ENCODE peak calls at places on chromosomes 7 and 10, in seven cellular contexts. One of them, this sample, is unnamed.

GRCh38 chr10:1050145-1050544 is 1.2 kb upstream of the IDI1 start:
- DNase-seq in fibroblast of pulmonary artery: peak
- DNase-seq in coronary artery: no peak
- DNase-seq in astrocyte: no peak
- DNase-seq in kidney epithelial cell: no peak
- DNase-seq in tibial nerve: no peak
- DNase-seq in fibroblast of lung: peak
- DNase-seq in this sample: no peak

GRCh38 chr10:102652170-102652926 is 8.1 kb downstream of the TRIM8 start:
- DNase-seq in fibroblast of pulmonary artery: no peak
- DNase-seq in coronary artery: no peak
- DNase-seq in astrocyte: no peak
- DNase-seq in kidney epithelial cell: no peak
- DNase-seq in tibial nerve: no peak
- DNase-seq in fibroblast of lung: no peak
- DNase-seq in this sample: no peak

GRCh38 chr7:151683615-151684407 is 164.1 kb upstream of the RHEB start:
- DNase-seq in fibroblast of pulmonary artery: no peak
- DNase-seq in coronary artery: no peak
- DNase-seq in astrocyte: no peak
- DNase-seq in kidney epithelial cell: no peak
- DNase-seq in tibial nerve: no peak
- DNase-seq in fibroblast of lung: no peak
- DNase-seq in this sample: no peak

GRCh38 chr7:103632972-103633371 is 187.0 kb upstream of the SLC26A5 start:
- DNase-seq in fibroblast of pulmonary artery: peak
- DNase-seq in coronary artery: no peak
- DNase-seq in astrocyte: peak
- DNase-seq in kidney epithelial cell: no peak
- DNase-seq in tibial nerve: no peak
- DNase-seq in fibroblast of lung: peak
- DNase-seq in this sample: no peak

GRCh38 chr10:59027975-59028640 is 148.3 kb upstream of the PHYHIPL start:
- DNase-seq in fibroblast of pulmonary artery: peak
- DNase-seq in coronary artery: no peak
- DNase-seq in astrocyte: peak
- DNase-seq in kidney epithelial cell: no peak
- DNase-seq in tibial nerve: no peak
- DNase-seq in fibroblast of lung: peak
- DNase-seq in this sample: no peak

GRCh38 chr7:47085491-47086275 is 496.2 kb downstream of the TNS3 start:
- DNase-seq in fibroblast of pulmonary artery: no peak
- DNase-seq in coronary artery: no peak
- DNase-seq in astrocyte: no peak
- DNase-seq in kidney epithelial cell: no peak
- DNase-seq in tibial nerve: no peak
- DNase-seq in fibroblast of lung: no peak
- DNase-seq in this sample: no peak

GRCh38 chr7:22717760-22718159 is 9.2 kb upstream of the IL6 start:
- DNase-seq in fibroblast of pulmonary artery: no peak
- DNase-seq in coronary artery: no peak
- DNase-seq in astrocyte: no peak
- DNase-seq in kidney epithelial cell: no peak
- DNase-seq in tibial nerve: no peak
- DNase-seq in fibroblast of lung: no peak
- DNase-seq in this sample: no peak

GRCh38 chr10:31757831-31758230 is 170.8 kb downstream of the ARHGAP12 start:
- DNase-seq in fibroblast of pulmonary artery: no peak
- DNase-seq in coronary artery: no peak
- DNase-seq in astrocyte: no peak
- DNase-seq in kidney epithelial cell: no peak
- DNase-seq in tibial nerve: no peak
- DNase-seq in fibroblast of lung: no peak
- DNase-seq in this sample: no peak

GRCh38 chr7:1663243-1663642 is 6.8 kb upstream of the ELFN1 start:
- DNase-seq in fibroblast of pulmonary artery: no peak
- DNase-seq in coronary artery: peak
- DNase-seq in astrocyte: no peak
- DNase-seq in kidney epithelial cell: no peak
- DNase-seq in tibial nerve: no peak
- DNase-seq in fibroblast of lung: no peak
- DNase-seq in this sample: no peak

GRCh38 chr7:111363099-111363498 is 199.2 kb downstream of the IMMP2L start:
- DNase-seq in fibroblast of pulmonary artery: peak
- DNase-seq in coronary artery: no peak
- DNase-seq in astrocyte: peak
- DNase-seq in kidney epithelial cell: no peak
- DNase-seq in tibial nerve: no peak
- DNase-seq in fibroblast of lung: peak
- DNase-seq in this sample: no peak

GRCh38 chr10:114682121-114682520 is 24.0 kb upstream of the ABLIM1 start:
- DNase-seq in fibroblast of pulmonary artery: no peak
- DNase-seq in coronary artery: no peak
- DNase-seq in astrocyte: no peak
- DNase-seq in kidney epithelial cell: no peak
- DNase-seq in tibial nerve: no peak
- DNase-seq in fibroblast of lung: no peak
- DNase-seq in this sample: no peak

GRCh38 chr10:129049501-129049900 is 417.5 kb upstream of the MGMT start:
- DNase-seq in fibroblast of pulmonary artery: no peak
- DNase-seq in coronary artery: no peak
- DNase-seq in astrocyte: no peak
- DNase-seq in kidney epithelial cell: no peak
- DNase-seq in tibial nerve: no peak
- DNase-seq in fibroblast of lung: no peak
- DNase-seq in this sample: no peak

GRCh38 chr7:25951414-25952276 is 200.4 kb upstream of the NFE2L3 start:
- DNase-seq in fibroblast of pulmonary artery: no peak
- DNase-seq in coronary artery: no peak
- DNase-seq in astrocyte: no peak
- DNase-seq in kidney epithelial cell: no peak
- DNase-seq in tibial nerve: no peak
- DNase-seq in fibroblast of lung: peak
- DNase-seq in this sample: no peak

GRCh38 chr7:73669316-73669715 is 1.7 kb downstream of the VPS37D start:
- DNase-seq in fibroblast of pulmonary artery: no peak
- DNase-seq in coronary artery: no peak
- DNase-seq in astrocyte: no peak
- DNase-seq in kidney epithelial cell: no peak
- DNase-seq in tibial nerve: no peak
- DNase-seq in fibroblast of lung: no peak
- DNase-seq in this sample: no peak

GRCh38 chr10:31808258-31809218 is 120.1 kb downstream of the ARHGAP12 start:
- DNase-seq in fibroblast of pulmonary artery: peak
- DNase-seq in coronary artery: no peak
- DNase-seq in astrocyte: peak
- DNase-seq in kidney epithelial cell: no peak
- DNase-seq in tibial nerve: no peak
- DNase-seq in fibroblast of lung: peak
- DNase-seq in this sample: peak

GRCh38 chr7:142539901-142540300 is 209.4 kb upstream of the PRSS1 start:
- DNase-seq in fibroblast of pulmonary artery: peak
- DNase-seq in coronary artery: no peak
- DNase-seq in astrocyte: peak
- DNase-seq in kidney epithelial cell: no peak
- DNase-seq in tibial nerve: no peak
- DNase-seq in fibroblast of lung: peak
- DNase-seq in this sample: no peak

GRCh38 chr7:105268511-105269392 is 120.0 kb downstream of the SRPK2 start:
- DNase-seq in fibroblast of pulmonary artery: peak
- DNase-seq in coronary artery: no peak
- DNase-seq in astrocyte: peak
- DNase-seq in kidney epithelial cell: no peak
- DNase-seq in tibial nerve: no peak
- DNase-seq in fibroblast of lung: peak
- DNase-seq in this sample: peak

GRCh38 chr7:150976529-150977381 is 1.4 kb downstream of the KCNH2 start:
- DNase-seq in fibroblast of pulmonary artery: no peak
- DNase-seq in coronary artery: no peak
- DNase-seq in astrocyte: no peak
- DNase-seq in kidney epithelial cell: no peak
- DNase-seq in tibial nerve: no peak
- DNase-seq in fibroblast of lung: no peak
- DNase-seq in this sample: no peak

GRCh38 chr7:28102778-28103177 is 77.8 kb downstream of the JAZF1 start:
- DNase-seq in fibroblast of pulmonary artery: peak
- DNase-seq in coronary artery: no peak
- DNase-seq in astrocyte: peak
- DNase-seq in kidney epithelial cell: no peak
- DNase-seq in tibial nerve: no peak
- DNase-seq in fibroblast of lung: peak
- DNase-seq in this sample: no peak

GRCh38 chr7:151429555-151430331 is 10.2 kb downstream of the CRYGN start:
- DNase-seq in fibroblast of pulmonary artery: no peak
- DNase-seq in coronary artery: no peak
- DNase-seq in astrocyte: no peak
- DNase-seq in kidney epithelial cell: no peak
- DNase-seq in tibial nerve: no peak
- DNase-seq in fibroblast of lung: no peak
- DNase-seq in this sample: no peak

GRCh38 chr10:29479081-29479917 is 155.5 kb downstream of the SVIL start:
- DNase-seq in fibroblast of pulmonary artery: no peak
- DNase-seq in coronary artery: no peak
- DNase-seq in astrocyte: peak
- DNase-seq in kidney epithelial cell: no peak
- DNase-seq in tibial nerve: no peak
- DNase-seq in fibroblast of lung: no peak
- DNase-seq in this sample: no peak

GRCh38 chr7:129969881-129970446 is 17.2 kb upstream of the UBE2H start:
- DNase-seq in fibroblast of pulmonary artery: peak
- DNase-seq in coronary artery: no peak
- DNase-seq in astrocyte: peak
- DNase-seq in kidney epithelial cell: peak
- DNase-seq in tibial nerve: no peak
- DNase-seq in fibroblast of lung: no peak
- DNase-seq in this sample: no peak

GRCh38 chr10:15879058-15879457 is 18.8 kb upstream of the MINDY3 start:
- DNase-seq in fibroblast of pulmonary artery: peak
- DNase-seq in coronary artery: no peak
- DNase-seq in astrocyte: no peak
- DNase-seq in kidney epithelial cell: no peak
- DNase-seq in tibial nerve: no peak
- DNase-seq in fibroblast of lung: peak
- DNase-seq in this sample: no peak

DNA sequence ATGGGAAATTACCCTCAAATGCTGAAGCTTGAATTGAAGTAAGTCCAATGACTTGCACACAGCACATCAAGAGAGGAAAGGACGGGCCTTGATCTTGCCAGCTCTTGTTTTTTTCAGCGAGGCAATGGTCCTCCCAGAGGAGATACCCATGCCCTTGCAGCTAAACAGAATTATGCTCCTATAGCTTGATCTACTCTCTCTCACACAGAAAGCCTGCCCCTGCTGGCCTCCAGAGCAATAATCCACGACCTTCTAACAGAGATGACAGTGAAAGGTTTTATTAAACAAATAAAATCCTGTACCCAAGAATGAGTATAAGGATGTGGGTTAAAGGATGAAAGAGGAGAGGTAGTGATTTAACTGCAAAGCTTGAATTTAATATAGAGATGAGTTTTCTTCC is 268.0 kb downstream of the ADRA2A start:
- DNase-seq in fibroblast of pulmonary artery: no peak
- DNase-seq in coronary artery: no peak
- DNase-seq in astrocyte: no peak
- DNase-seq in kidney epithelial cell: no peak
- DNase-seq in tibial nerve: no peak
- DNase-seq in fibroblast of lung: no peak
- DNase-seq in this sample: no peak
- TF ChIP-seq CTCF in fibroblast of pulmonary artery: no peak
- TF ChIP-seq CTCF in coronary artery: no peak
- TF ChIP-seq CTCF in astrocyte: peak
- TF ChIP-seq CTCF in kidney epithelial cell: peak
- TF ChIP-seq CTCF in tibial nerve: no peak
- TF ChIP-seq CTCF in fibroblast of lung: no peak
- TF ChIP-seq CTCF in this sample: no peak

GRCh38 chr7:155209478-155209864 is 88.2 kb upstream of the INSIG1 start:
- DNase-seq in fibroblast of pulmonary artery: no peak
- DNase-seq in coronary artery: no peak
- DNase-seq in astrocyte: no peak
- DNase-seq in kidney epithelial cell: no peak
- DNase-seq in tibial nerve: no peak
- DNase-seq in fibroblast of lung: no peak
- DNase-seq in this sample: no peak
- H3K4me3 ChIP-seq in fibroblast of pulmonary artery: no peak
- H3K4me3 ChIP-seq in coronary artery: no peak
- H3K4me3 ChIP-seq in astrocyte: no peak
- H3K4me3 ChIP-seq in kidney epithelial cell: no peak
- H3K4me3 ChIP-seq in tibial nerve: no peak
- H3K4me3 ChIP-seq in fibroblast of lung: no peak
- H3K4me3 ChIP-seq in this sample: no peak

GRCh38 chr10:109853922-109854321 is 69.4 kb downstream of the XPNPEP1 start:
- DNase-seq in fibroblast of pulmonary artery: no peak
- DNase-seq in coronary artery: no peak
- DNase-seq in astrocyte: no peak
- DNase-seq in kidney epithelial cell: no peak
- DNase-seq in tibial nerve: no peak
- DNase-seq in fibroblast of lung: no peak
- DNase-seq in this sample: no peak

GRCh38 chr10:109851595-109851994 is 71.7 kb downstream of the XPNPEP1 start:
- DNase-seq in fibroblast of pulmonary artery: no peak
- DNase-seq in coronary artery: no peak
- DNase-seq in astrocyte: no peak
- DNase-seq in kidney epithelial cell: no peak
- DNase-seq in tibial nerve: no peak
- DNase-seq in fibroblast of lung: no peak
- DNase-seq in this sample: no peak

GRCh38 chr10:109852004-109852717 is 71.2 kb downstream of the XPNPEP1 start:
- DNase-seq in fibroblast of pulmonary artery: peak
- DNase-seq in coronary artery: peak
- DNase-seq in astrocyte: peak
- DNase-seq in kidney epithelial cell: peak
- DNase-seq in tibial nerve: peak
- DNase-seq in fibroblast of lung: peak
- DNase-seq in this sample: no peak

GRCh38 chr10:109855746-109856145 is 67.6 kb downstream of the XPNPEP1 start:
- DNase-seq in fibroblast of pulmonary artery: no peak
- DNase-seq in coronary artery: no peak
- DNase-seq in astrocyte: no peak
- DNase-seq in kidney epithelial cell: no peak
- DNase-seq in tibial nerve: no peak
- DNase-seq in fibroblast of lung: no peak
- DNase-seq in this sample: no peak

DNA sequence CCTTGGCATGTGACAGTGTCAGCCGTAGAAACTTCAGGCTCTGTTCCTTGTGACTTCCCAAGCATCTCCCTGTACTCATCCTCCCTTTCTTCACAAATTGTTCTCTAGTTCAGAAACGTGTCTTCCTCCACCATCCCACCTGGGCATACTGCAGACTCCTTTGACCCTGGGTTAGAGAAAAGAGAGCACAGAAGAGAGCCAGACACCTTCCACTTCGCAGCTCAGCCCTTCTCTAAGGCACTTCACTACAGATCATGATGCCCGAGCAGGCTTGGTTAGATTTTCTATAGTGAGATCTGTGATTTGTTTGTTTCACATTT is 70.6 kb downstream of the XPNPEP1 start:
- DNase-seq in fibroblast of pulmonary artery: no peak
- DNase-seq in coronary artery: no peak
- DNase-seq in astrocyte: no peak
- DNase-seq in kidney epithelial cell: no peak
- DNase-seq in tibial nerve: no peak
- DNase-seq in fibroblast of lung: no peak
- DNase-seq in this sample: no peak
- TF ChIP-seq CTCF in fibroblast of pulmonary artery: no peak
- TF ChIP-seq CTCF in coronary artery: no peak
- TF ChIP-seq CTCF in astrocyte: no peak
- TF ChIP-seq CTCF in kidney epithelial cell: no peak
- TF ChIP-seq CTCF in tibial nerve: no peak
- TF ChIP-seq CTCF in fibroblast of lung: no peak
- TF ChIP-seq CTCF in this sample: no peak

GRCh38 chr10:79249156-79250121 is 97.8 kb upstream of the PPIF start:
- DNase-seq in fibroblast of pulmonary artery: no peak
- DNase-seq in coronary artery: no peak
- DNase-seq in astrocyte: no peak
- DNase-seq in kidney epithelial cell: no peak
- DNase-seq in tibial nerve: no peak
- DNase-seq in fibroblast of lung: no peak
- DNase-seq in this sample: no peak
- H3K4me3 ChIP-seq in fibroblast of pulmonary artery: no peak
- H3K4me3 ChIP-seq in coronary artery: no peak
- H3K4me3 ChIP-seq in astrocyte: no peak
- H3K4me3 ChIP-seq in kidney epithelial cell: no peak
- H3K4me3 ChIP-seq in tibial nerve: no peak
- H3K4me3 ChIP-seq in fibroblast of lung: no peak
- H3K4me3 ChIP-seq in this sample: no peak

This sample was measured in AG04449.